ENCODE peak calls at places on chromosomes 11 and 22, in seven cellular contexts. G, Q, X, R, S, T and O are unnamed samples.

GRCh38 chr11:100752371-100753073 is 65.4 kb downstream of the ARHGAP42 start:
- DNase-seq in G (no peak), Q (no peak), X (no peak), R (no peak), S (no peak), T (no peak), O (no peak)

GRCh38 chr11:62542750-62543567 is 3.6 kb downstream of the AHNAK start:
- DNase-seq in G (no peak), Q (peak), X (no peak), R (peak), S (no peak), T (peak), O (peak)

GRCh38 chr11:116518141-116518540 is 254.6 kb downstream of the BUD13 start:
- DNase-seq in G (no peak), Q (no peak), X (no peak), R (no peak), S (no peak), T (no peak), O (no peak)

GRCh38 chr11:20031155-20032001 is 128.9 kb downstream of the DBX1 start:
- DNase-seq in G (no peak), Q (peak), X (peak), R (no peak), S (peak), T (no peak), O (peak)

GRCh38 chr22:45318558-45319318 is 9.0 kb downstream of the FAM118A start:
- DNase-seq in G (no peak), Q (peak), X (peak), R (peak), S (no peak), T (peak), O (no peak)

GRCh38 chr11:64206457-64207246 is at the start of gene FERMT3:
- DNase-seq in G (peak), Q (no peak), X (no peak), R (peak), S (no peak), T (peak), O (no peak)

GRCh38 chr11:78535027-78535426 is 39.6 kb downstream of the NARS2 start:
- DNase-seq in G (no peak), Q (no peak), X (no peak), R (no peak), S (no peak), T (no peak), O (no peak)

GRCh38 chr11:128058580-128059208 is 528.7 kb downstream of the ETS1 start:
- DNase-seq in G (no peak), Q (no peak), X (no peak), R (no peak), S (no peak), T (no peak), O (no peak)

GRCh38 chr11:67648796-67649613 is 1.5 kb downstream of the ACY3 start:
- DNase-seq in G (no peak), Q (no peak), X (no peak), R (no peak), S (no peak), T (no peak), O (no peak)